ENCODE peak calls at places on chromosomes 12 and 14, in ten cellular contexts. One of them, this sample, is unnamed.

GRCh38 chr14:55537782-55538181 is 42.2 kb upstream of the KTN1 start:
- DNase-seq in mucosa of gallbladder: no peak
- DNase-seq in NCI-H1105: no peak
- DNase-seq in activated naive CD4-positive, alpha-beta T cell: no peak
- DNase-seq in NCI-H1092: no peak
- DNase-seq in NCI-H69: no peak
- DNase-seq in NCI-H748 treated with DMSO at 0.1 percent for 48 hours: no peak
- DNase-seq in left cardiac atrium: no peak
- DNase-seq in uterus: no peak
- DNase-seq in CD4-positive, alpha-beta T cell: no peak
- DNase-seq in this sample: no peak

GRCh38 chr14:64091217-64091616 is 203.0 kb downstream of the ESR2 start:
- DNase-seq in uterus: no peak
- DNase-seq in NCI-H1105: no peak
- DNase-seq in mucosa of gallbladder: no peak
- DNase-seq in activated naive CD4-positive, alpha-beta T cell: no peak
- DNase-seq in NCI-H1092: no peak
- DNase-seq in CD4-positive, alpha-beta T cell: no peak
- DNase-seq in left cardiac atrium: no peak
- DNase-seq in NCI-H748 treated with DMSO at 0.1 percent for 48 hours: no peak
- DNase-seq in NCI-H69: no peak
- DNase-seq in this sample: no peak

GRCh38 chr12:22039361-22039760 is 6.7 kb upstream of the CMAS start:
- DNase-seq in CD4-positive, alpha-beta T cell: no peak
- DNase-seq in mucosa of gallbladder: no peak
- DNase-seq in uterus: no peak
- DNase-seq in activated naive CD4-positive, alpha-beta T cell: no peak
- DNase-seq in NCI-H1092: no peak
- DNase-seq in left cardiac atrium: no peak
- DNase-seq in NCI-H1105: no peak
- DNase-seq in NCI-H748 treated with DMSO at 0.1 percent for 48 hours: no peak
- DNase-seq in NCI-H69: no peak
- DNase-seq in this sample: no peak

GRCh38 chr14:36346052-36346451 is 25.6 kb upstream of the MBIP start:
- DNase-seq in NCI-H69: peak
- DNase-seq in NCI-H748 treated with DMSO at 0.1 percent for 48 hours: peak
- DNase-seq in left cardiac atrium: no peak
- DNase-seq in mucosa of gallbladder: no peak
- DNase-seq in activated naive CD4-positive, alpha-beta T cell: no peak
- DNase-seq in CD4-positive, alpha-beta T cell: no peak
- DNase-seq in uterus: no peak
- DNase-seq in NCI-H1105: peak
- DNase-seq in NCI-H1092: peak
- DNase-seq in this sample: no peak

GRCh38 chr14:35159742-35160409 is 37.5 kb downstream of the PRORP start:
- DNase-seq in CD4-positive, alpha-beta T cell: no peak
- DNase-seq in NCI-H1092: no peak
- DNase-seq in left cardiac atrium: no peak
- DNase-seq in NCI-H1105: no peak
- DNase-seq in NCI-H748 treated with DMSO at 0.1 percent for 48 hours: no peak
- DNase-seq in uterus: no peak
- DNase-seq in activated naive CD4-positive, alpha-beta T cell: no peak
- DNase-seq in NCI-H69: no peak
- DNase-seq in mucosa of gallbladder: no peak
- DNase-seq in this sample: no peak

GRCh38 chr12:91804533-91804932 is 341.1 kb downstream of the BTG1 start:
- DNase-seq in NCI-H1092: no peak
- DNase-seq in left cardiac atrium: no peak
- DNase-seq in CD4-positive, alpha-beta T cell: no peak
- DNase-seq in uterus: no peak
- DNase-seq in NCI-H1105: no peak
- DNase-seq in NCI-H748 treated with DMSO at 0.1 percent for 48 hours: no peak
- DNase-seq in NCI-H69: no peak
- DNase-seq in activated naive CD4-positive, alpha-beta T cell: no peak
- DNase-seq in mucosa of gallbladder: no peak
- DNase-seq in this sample: no peak

GRCh38 chr12:71636704-71637115 is 26.9 kb downstream of the ZFC3H1 start:
- DNase-seq in NCI-H1105: peak
- DNase-seq in uterus: no peak
- DNase-seq in left cardiac atrium: no peak
- DNase-seq in mucosa of gallbladder: no peak
- DNase-seq in CD4-positive, alpha-beta T cell: no peak
- DNase-seq in NCI-H748 treated with DMSO at 0.1 percent for 48 hours: peak
- DNase-seq in NCI-H1092: peak
- DNase-seq in activated naive CD4-positive, alpha-beta T cell: no peak
- DNase-seq in NCI-H69: peak
- DNase-seq in this sample: peak

GRCh38 chr12:18383203-18383602 is 121.9 kb downstream of the PIK3C2G start:
- DNase-seq in NCI-H69: no peak
- DNase-seq in activated naive CD4-positive, alpha-beta T cell: no peak
- DNase-seq in uterus: no peak
- DNase-seq in NCI-H1105: no peak
- DNase-seq in CD4-positive, alpha-beta T cell: no peak
- DNase-seq in left cardiac atrium: no peak
- DNase-seq in NCI-H1092: no peak
- DNase-seq in NCI-H748 treated with DMSO at 0.1 percent for 48 hours: no peak
- DNase-seq in mucosa of gallbladder: no peak
- DNase-seq in this sample: no peak

GRCh38 chr12:112885204-112885603 is 21.6 kb upstream of the OAS1 start:
- DNase-seq in NCI-H748 treated with DMSO at 0.1 percent for 48 hours: no peak
- DNase-seq in mucosa of gallbladder: no peak
- DNase-seq in activated naive CD4-positive, alpha-beta T cell: no peak
- DNase-seq in NCI-H69: no peak
- DNase-seq in left cardiac atrium: no peak
- DNase-seq in CD4-positive, alpha-beta T cell: no peak
- DNase-seq in uterus: no peak
- DNase-seq in NCI-H1105: no peak
- DNase-seq in NCI-H1092: no peak
- DNase-seq in this sample: no peak

GRCh38 chr14:61433169-61433568 is 111.8 kb downstream of the PRKCH start:
- DNase-seq in CD4-positive, alpha-beta T cell: no peak
- DNase-seq in activated naive CD4-positive, alpha-beta T cell: no peak
- DNase-seq in NCI-H748 treated with DMSO at 0.1 percent for 48 hours: no peak
- DNase-seq in mucosa of gallbladder: no peak
- DNase-seq in NCI-H69: no peak
- DNase-seq in NCI-H1092: no peak
- DNase-seq in uterus: no peak
- DNase-seq in left cardiac atrium: no peak
- DNase-seq in NCI-H1105: no peak
- DNase-seq in this sample: no peak

GRCh38 chr14:65566820-65567522 is 154.4 kb downstream of the FUT8 start:
- DNase-seq in CD4-positive, alpha-beta T cell: no peak
- DNase-seq in NCI-H1092: no peak
- DNase-seq in activated naive CD4-positive, alpha-beta T cell: no peak
- DNase-seq in NCI-H748 treated with DMSO at 0.1 percent for 48 hours: no peak
- DNase-seq in NCI-H1105: no peak
- DNase-seq in uterus: no peak
- DNase-seq in left cardiac atrium: no peak
- DNase-seq in NCI-H69: no peak
- DNase-seq in mucosa of gallbladder: no peak
- DNase-seq in this sample: no peak